ENCODE peak calls at places on chromosomes 1 and 21, in four cellular contexts. Z, W, A and G are unnamed samples.
A peak's percentile ranks its signal among the peaks of the same experiment; 100 is the strongest.

GRCh38 chr21:35051287-35051818 is 2.3 kb upstream of the RUNX1 start:
- DNase-seq in Z (peak; percentile 76), W (peak; percentile 63), A (peak; percentile 86), G (peak; percentile 88)

GRCh38 chr1:153081736-153082135 is 10.3 kb upstream of the SPRR2B start:
- DNase-seq in Z (no peak), W (no peak), A (no peak), G (no peak)

GRCh38 chr1:210722410-210723081 is 393.8 kb downstream of the HHAT start:
- DNase-seq in Z (no peak), W (no peak), A (no peak), G (no peak)

GRCh38 chr1:209356909-209357498 is 226.5 kb upstream of the CAMK1G start:
- DNase-seq in Z (no peak), W (no peak), A (no peak), G (no peak)

GRCh38 chr1:157096881-157097280 is 2.7 kb downstream of the ETV3L start:
- DNase-seq in Z (no peak), W (no peak), A (no peak), G (no peak)

GRCh38 chr1:209869242-209870149 is 41.7 kb downstream of the UTP25 start:
- DNase-seq in Z (no peak), W (no peak), A (no peak), G (no peak)

GRCh38 chr1:51878616-51879336 is at the start of gene NRDC:
- DNase-seq in Z (peak; percentile 98), W (peak; percentile 99), A (peak; percentile 100), G (peak; percentile 100)

GRCh38 chr1:188129856-188130838 is 1301.4 kb downstream of the PLA2G4A start:
- DNase-seq in Z (no peak), W (no peak), A (no peak), G (no peak)

GRCh38 chr1:222798111-222798510 is 16.7 kb upstream of the DISP1 start:
- DNase-seq in Z (no peak), W (no peak), A (no peak), G (no peak)

GRCh38 chr1:9859252-9860014 is 35.7 kb upstream of the CLSTN1 start:
- DNase-seq in Z (no peak), W (no peak), A (no peak), G (no peak)

GRCh38 chr1:35753626-35754260 is 16.0 kb downstream of the CLSPN start:
- DNase-seq in Z (no peak), W (no peak), A (no peak), G (no peak)